ENCODE peak calls at places on chromosomes 5 and 9, in nine cellular contexts. I is fibroblast of the aortic adventitia, P is stomach, V is fibroblast of pulmonary artery, J is mucosa of descending colon, Z is upper lobe of left lung, N is psoas muscle, M is nephron progenitor cell, U is A549. R is an unnamed sample.

GRCh38 chr9:135471751-135472640 is 7.6 kb upstream of the PPP1R26 start:
- DNase-seq in J (no peak), Z (no peak), U (no peak), M (peak; percentile 75), N (no peak), I (no peak), V (no peak), P (no peak), R (no peak)

GRCh38 chr5:168304349-168304748 is 12.9 kb downstream of the WWC1 start:
- DNase-seq in U (no peak), M (no peak), I (no peak), P (no peak), Z (peak; percentile 56), V (no peak), J (no peak), N (no peak), R (no peak)

GRCh38 chr5:57466544-57466943 is 16.1 kb downstream of the ACTBL2 start:
- DNase-seq in J (no peak), N (no peak), M (no peak), P (no peak), Z (no peak), I (no peak), U (no peak), V (no peak), R (no peak)

GRCh38 chr5:56910123-56910951 is 941 bp downstream of the SETD9 start:
- DNase-seq in U (no peak), I (no peak), P (peak; percentile 44), V (no peak), M (peak; percentile 45), N (peak; percentile 51), J (peak; percentile 76), Z (peak; percentile 53), R (peak; percentile 38)

GRCh38 chr5:91941590-91941989 is 558.5 kb upstream of the ARRDC3 start:
- DNase-seq in P (no peak), J (no peak), Z (no peak), V (no peak), U (no peak), I (no peak), N (no peak), M (no peak), R (no peak)

GRCh38 chr5:134905246-134905996 is 490 bp downstream of the PCBD2 start:
- DNase-seq in U (peak; percentile 78), M (no peak), V (peak; percentile 81), J (no peak), I (peak; percentile 80), N (no peak), P (peak; percentile 58), Z (peak; percentile 58), R (no peak)

GRCh38 chr5:98770158-98770910 is 3.1 kb upstream of the RGMB start:
- DNase-seq in N (peak; percentile 45), P (peak; percentile 54), U (peak; percentile 25), I (peak; percentile 75), V (peak; percentile 69), J (peak; percentile 61), M (peak; percentile 30), Z (peak; percentile 49), R (peak; percentile 42)

GRCh38 chr9:137647096-137647709 is 28.4 kb downstream of the EHMT1 start:
- DNase-seq in V (no peak), Z (no peak), M (no peak), J (no peak), P (no peak), I (no peak), N (no peak), U (no peak), R (no peak)

GRCh38 chr9:77021289-77021927 is 2.0 kb downstream of the FOXB2 start:
- DNase-seq in Z (no peak), P (no peak), J (no peak), N (no peak), I (peak; percentile 37), U (no peak), M (no peak), V (no peak), R (no peak)

GRCh38 chr5:106658150-106658549 is 1012.6 kb downstream of the EFNA5 start:
- DNase-seq in M (no peak), P (no peak), N (no peak), V (no peak), J (no peak), U (no peak), I (no peak), Z (no peak), R (no peak)

GRCh38 chr5:90161399-90161798 is 248.2 kb downstream of the CETN3 start:
- DNase-seq in M (peak; percentile 40), P (peak; percentile 33), V (peak; percentile 95), Z (peak; percentile 74), U (peak; percentile 20), I (peak; percentile 76), J (peak; percentile 30), N (no peak), R (no peak)

GRCh38 chr5:75156585-75156984 is 80.1 kb downstream of the ANKRD31 start:
- DNase-seq in N (no peak), I (peak; percentile 6), M (no peak), P (no peak), U (peak; percentile 17), V (peak; percentile 0), J (no peak), Z (no peak), R (no peak)

GRCh38 chr5:152178350-152178699 is 226.8 kb downstream of the NMUR2 start:
- DNase-seq in V (no peak), M (no peak), N (no peak), P (no peak), Z (no peak), U (no peak), I (no peak), J (no peak), R (no peak)

GRCh38 chr5:96648598-96648997 is 13.6 kb upstream of the CAST start:
- DNase-seq in N (no peak), V (no peak), Z (no peak), J (no peak), M (no peak), P (no peak), I (no peak), U (no peak), R (no peak)

GRCh38 chr9:14906654-14907359 is 3.4 kb downstream of the FREM1 start:
- DNase-seq in V (no peak), P (no peak), U (no peak), N (no peak), Z (no peak), M (no peak), I (no peak), J (no peak), R (no peak)

GRCh38 chr9:99430301-99430700 is 208.2 kb downstream of the SEC61B start:
- DNase-seq in Z (peak; percentile 41), M (no peak), P (no peak), J (no peak), U (no peak), I (peak; percentile 26), V (peak; percentile 35), N (no peak), R (no peak)

GRCh38 chr5:142962172-142962528 is 192.0 kb downstream of the ARHGAP26 start:
- DNase-seq in V (no peak), U (peak; percentile 79), J (no peak), N (no peak), Z (no peak), I (no peak), M (no peak), P (no peak), R (no peak)

GRCh38 chr9:134189475-134190231 is 25.3 kb upstream of the RNU6ATAC start:
- DNase-seq in Z (no peak), V (no peak), J (peak; percentile 17), M (no peak), U (no peak), P (no peak), I (no peak), N (peak; percentile 28), R (no peak)

GRCh38 chr5:81345411-81346003 is 44.1 kb downstream of the ZCCHC9 start:
- DNase-seq in Z (no peak), M (no peak), N (no peak), V (no peak), U (no peak), P (no peak), J (no peak), I (no peak), R (no peak)
- TF ChIP-seq CTCF in Z (no peak), M (no peak), N (no peak), V (no peak), U (no peak), P (no peak), J (no peak), I (peak; percentile 21), R (peak; percentile 9)

GRCh38 chr9:117019242-117019641 is 332.1 kb downstream of the TRIM32 start:
- DNase-seq in U (no peak), P (no peak), M (no peak), J (no peak), I (no peak), N (no peak), Z (no peak), V (no peak), R (no peak)

DNA sequence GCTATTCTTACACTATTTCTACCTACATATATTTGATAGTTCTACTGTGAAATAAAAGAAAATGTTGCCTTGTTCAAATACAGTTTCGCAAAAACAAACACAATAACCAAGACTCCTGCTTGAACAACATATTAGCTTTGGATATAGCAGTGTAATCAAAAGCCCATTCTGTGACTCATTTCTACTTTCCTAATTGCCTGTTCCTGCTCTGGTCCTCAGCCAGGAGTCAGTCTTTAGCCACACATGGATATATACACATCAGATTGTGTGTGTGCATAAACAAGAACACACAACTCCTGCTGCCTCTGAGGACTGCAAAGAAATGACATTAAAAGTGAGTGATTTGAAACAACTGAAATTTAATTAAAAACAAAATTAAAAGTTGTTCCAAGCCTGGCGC is 334.8 kb downstream of the TRIM32 start:
- DNase-seq in U (no peak), I (no peak), J (no peak), V (no peak), N (no peak), P (no peak), Z (no peak), M (no peak), R (no peak)
- TF ChIP-seq CTCF in U (no peak), I (no peak), J (no peak), V (no peak), N (no peak), P (no peak), Z (no peak), M (no peak), R (no peak)

DNA sequence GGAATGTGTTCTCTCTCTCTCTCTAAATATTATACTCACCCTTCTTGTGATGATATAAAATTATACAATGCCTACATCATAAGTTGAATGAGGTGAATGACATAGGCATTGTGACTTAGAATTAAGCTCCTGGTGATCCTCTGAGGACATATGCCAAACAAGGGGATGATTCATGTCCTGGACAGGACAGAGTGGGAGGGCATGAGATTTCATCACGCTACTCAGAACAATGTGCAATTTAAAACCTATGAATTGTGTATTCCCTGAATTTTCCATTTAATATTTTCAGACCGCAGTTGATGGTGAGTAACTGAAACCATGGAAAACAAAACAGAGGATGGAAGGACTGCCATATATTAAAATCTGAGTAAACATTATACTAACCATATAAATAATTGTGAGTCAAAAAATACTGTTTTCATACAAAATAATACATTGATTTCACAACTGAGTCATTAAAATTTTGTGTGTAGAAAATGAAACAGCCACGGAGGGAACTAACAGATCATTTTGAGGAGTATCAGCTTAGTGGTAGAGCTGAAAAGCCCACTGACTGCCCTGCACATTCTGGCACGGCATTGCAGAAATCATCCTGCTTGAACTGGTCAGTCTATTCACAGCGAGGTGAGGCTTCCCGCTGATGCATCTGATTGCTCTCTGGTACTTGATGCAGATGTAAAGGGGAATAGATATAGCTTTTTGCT is 782.4 kb upstream of the NUDT12 start:
- DNase-seq in U (peak; percentile 15), I (peak; percentile 34), P (no peak), Z (no peak), M (no peak), V (peak; percentile 84), J (no peak), N (no peak), R (no peak)
- TF ChIP-seq CTCF in U (no peak), I (no peak), P (no peak), Z (no peak), M (no peak), V (no peak), J (no peak), N (no peak), R (no peak)

GRCh38 chr5:68950111-68950510 is 143.7 kb upstream of the SLC30A5 start:
- DNase-seq in I (no peak), M (no peak), N (no peak), U (no peak), Z (no peak), J (no peak), V (no peak), P (no peak), R (no peak)
- TF ChIP-seq CTCF in I (no peak), M (no peak), N (no peak), U (no peak), Z (no peak), J (no peak), V (no peak), P (no peak), R (no peak)

R was measured in Peyer's patch.